ENCODE peak calls at places on chromosomes 2 and 18, in four cellular contexts. O is lower leg skin, C is uterus, R is spleen. V is an unnamed sample.

GRCh38 chr2:237350597-237350996 is 63.4 kb downstream of the COL6A3 start:
- DNase-seq in O (no peak), C (no peak), R (no peak), V (no peak)

GRCh38 chr18:49910986-49911385 is 97.7 kb upstream of the ACAA2 start:
- DNase-seq in O (no peak), C (no peak), R (no peak), V (no peak)

GRCh38 chr2:165203689-165204559 is at the start of gene SCN3A:
- DNase-seq in O (no peak), C (no peak), R (no peak), V (no peak)

GRCh38 chr2:3283206-3283605 is 94.4 kb downstream of the EIPR1 start:
- DNase-seq in O (no peak), C (no peak), R (peak), V (no peak)

GRCh38 chr2:101870444-101870843 is 121.3 kb upstream of the IL1R2 start:
- DNase-seq in O (no peak), C (no peak), R (no peak), V (no peak)

GRCh38 chr2:219631925-219632757 is 4.7 kb downstream of the SLC4A3 start:
- DNase-seq in O (no peak), C (peak), R (no peak), V (no peak)

GRCh38 chr18:4908239-4908638 is 288.8 kb downstream of the AKAIN1 start:
- DNase-seq in O (no peak), C (no peak), R (no peak), V (no peak)

GRCh38 chr2:150274108-150274507 is 213.4 kb downstream of the RND3 start:
- DNase-seq in O (no peak), C (no peak), R (no peak), V (no peak)

GRCh38 chr2:65228249-65228750 is 669 bp downstream of the ACTR2 start:
- DNase-seq in O (no peak), C (no peak), R (no peak), V (no peak)

GRCh38 chr2:132448331-132448730 is 31.7 kb downstream of the GPR39 start:
- DNase-seq in O (no peak), C (no peak), R (no peak), V (no peak)

GRCh38 chr2:36770542-36771287 is 74.2 kb downstream of the VIT start:
- DNase-seq in O (no peak), C (no peak), R (peak), V (peak)

GRCh38 chr2:118668431-118669424 is 178.7 kb downstream of the EN1 start:
- DNase-seq in O (peak), C (no peak), R (no peak), V (no peak)

GRCh38 chr2:105325389-105325963 is 4.1 kb downstream of the TGFBRAP1 start:
- DNase-seq in O (no peak), C (no peak), R (no peak), V (no peak)

GRCh38 chr2:19109521-19109920 is 248.9 kb downstream of the OSR1 start:
- DNase-seq in O (no peak), C (no peak), R (no peak), V (no peak)

GRCh38 chr2:61710711-61711110 is 143.1 kb downstream of the FAM161A start:
- DNase-seq in O (no peak), C (no peak), R (no peak), V (peak)

GRCh38 chr18:69400253-69400975 is at the start of gene DOK6:
- DNase-seq in O (no peak), C (peak), R (peak), V (no peak)

GRCh38 chr2:156455366-156455975 is 19.3 kb downstream of the GPD2 start:
- DNase-seq in O (no peak), C (no peak), R (no peak), V (no peak)

GRCh38 chr18:45782662-45783061 is 42.8 kb upstream of the SIGLEC15 start:
- DNase-seq in O (no peak), C (no peak), R (no peak), V (no peak)

GRCh38 chr2:96939415-96939814 is 47.0 kb downstream of the FAM178B start:
- DNase-seq in O (no peak), C (no peak), R (no peak), V (peak)

GRCh38 chr2:173969886-173970285 is 4.7 kb upstream of the SP3 start:
- DNase-seq in O (no peak), C (no peak), R (no peak), V (no peak)

GRCh38 chr2:44935854-44936185 is 5.7 kb upstream of the SIX3 start:
- DNase-seq in O (no peak), C (no peak), R (no peak), V (peak)

GRCh38 chr2:109183871-109184270 is 54.9 kb downstream of the SH3RF3 start:
- DNase-seq in O (no peak), C (no peak), R (no peak), V (no peak)

GRCh38 chr2:134522856-134523460 is 195.8 kb downstream of the TMEM163 start:
- DNase-seq in O (no peak), C (no peak), R (no peak), V (no peak)

GRCh38 chr18:59623456-59624383 is 73.5 kb downstream of the CCBE1 start:
- DNase-seq in O (peak), C (peak), R (no peak), V (no peak)

GRCh38 chr2:43105586-43106562 is 120.5 kb downstream of the ZFP36L2 start:
- DNase-seq in O (no peak), C (peak), R (peak), V (no peak)

GRCh38 chr2:147860009-147860408 is 15.2 kb downstream of the ACVR2A start:
- DNase-seq in O (no peak), C (no peak), R (no peak), V (no peak)

GRCh38 chr2:133780099-133780996 is 212.1 kb upstream of the NCKAP5 start:
- DNase-seq in O (peak), C (peak), R (no peak), V (no peak)

GRCh38 chr2:226426292-226426736 is 373.3 kb downstream of the IRS1 start:
- DNase-seq in O (no peak), C (no peak), R (no peak), V (no peak)

GRCh38 chr2:48295421-48295820 is 234.5 kb upstream of the STON1 start:
- DNase-seq in O (no peak), C (no peak), R (no peak), V (no peak)

GRCh38 chr2:48287971-48288370 is 242.0 kb upstream of the STON1 start:
- DNase-seq in O (no peak), C (no peak), R (no peak), V (no peak)

DNA sequence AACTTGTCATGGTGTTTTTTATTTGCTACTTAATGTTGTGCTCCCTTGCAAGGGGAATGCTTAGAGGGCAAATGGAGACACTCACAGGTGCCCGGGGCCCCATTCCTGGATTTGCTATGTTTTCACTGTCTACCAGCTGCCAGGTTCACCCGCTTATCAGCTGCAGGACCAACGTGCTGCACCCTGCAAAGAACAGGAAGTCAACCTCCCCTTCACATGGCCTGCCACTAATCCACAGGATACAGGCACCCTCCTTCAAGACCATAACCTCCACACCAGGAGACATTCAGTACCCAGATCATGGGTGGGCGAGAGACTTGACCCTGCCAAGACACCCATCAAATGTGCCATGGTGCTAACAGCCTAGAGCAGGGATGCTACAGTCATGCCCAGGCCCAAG is 237.5 kb upstream of the STON1 start:
- DNase-seq in O (no peak), C (no peak), R (no peak), V (no peak)
- H3K4me3 ChIP-seq in O (no peak), C (no peak), R (no peak), V (no peak)

GRCh38 chr2:223952280-223952968 is 4.8 kb upstream of the MRPL44 start:
- DNase-seq in O (no peak), C (no peak), R (no peak), V (no peak)

GRCh38 chr2:223947711-223948205 is 2.6 kb upstream of the WDFY1 start:
- DNase-seq in O (no peak), C (no peak), R (no peak), V (no peak)

GRCh38 chr2:223949241-223949640 is 4.1 kb upstream of the WDFY1 start:
- DNase-seq in O (no peak), C (no peak), R (no peak), V (no peak)

GRCh38 chr2:223954401-223954800 is 2.9 kb upstream of the MRPL44 start:
- DNase-seq in O (no peak), C (no peak), R (no peak), V (no peak)

DNA sequence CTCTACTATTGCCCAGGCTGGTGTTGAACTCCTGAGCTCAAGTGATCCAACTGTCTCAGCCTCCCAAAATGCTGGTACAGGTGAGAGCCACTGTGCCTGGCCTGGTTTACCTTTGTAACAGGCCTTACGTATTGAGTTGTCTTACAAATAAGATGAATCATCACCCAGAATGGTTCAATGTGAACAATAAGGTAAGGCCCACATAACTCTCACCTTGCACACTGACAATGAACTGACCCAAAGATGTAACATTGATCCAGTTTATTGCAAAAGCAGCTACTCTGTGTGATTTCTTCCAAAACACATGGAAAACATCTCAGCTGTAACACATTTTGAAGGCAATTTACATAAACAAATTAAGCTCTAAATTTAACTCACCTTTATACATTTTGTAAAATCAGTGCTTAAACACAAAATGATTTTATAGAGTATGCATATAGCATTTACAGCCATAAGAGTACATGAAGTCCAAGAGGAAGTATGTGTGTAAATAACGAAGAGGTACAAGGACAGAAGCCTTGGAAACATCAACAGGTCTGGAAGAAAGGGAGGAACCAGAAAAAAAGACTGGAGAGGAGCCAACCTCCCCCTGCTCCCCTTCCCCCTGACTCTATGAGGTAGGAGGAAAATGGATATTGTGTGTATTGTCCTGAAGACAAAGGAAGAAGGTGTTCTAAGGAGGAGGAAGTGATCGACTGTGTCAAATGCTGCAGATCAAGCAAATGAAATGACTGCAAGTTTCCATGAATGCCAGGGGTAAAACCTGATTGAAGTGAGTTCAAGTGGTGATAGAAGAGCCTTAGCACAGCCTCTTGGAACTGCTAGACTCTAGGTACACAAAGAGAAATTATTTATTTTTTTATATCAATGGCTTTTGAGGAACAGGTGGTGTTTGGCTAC is 5.6 kb upstream of the WDFY1 start:
- DNase-seq in O (no peak), C (no peak), R (no peak), V (no peak)
- TF ChIP-seq POLR2A in O (no peak), C (no peak), R (no peak), V (no peak)

GRCh38 chr2:153532160-153532559 is 53.6 kb upstream of the RPRM start:
- DNase-seq in O (no peak), C (no peak), R (no peak), V (no peak)
- H3K4me3 ChIP-seq in O (no peak), C (no peak), R (no peak), V (no peak)

GRCh38 chr2:112811841-112812306 is 24.7 kb downstream of the IL1B start:
- DNase-seq in O (no peak), C (peak), R (no peak), V (no peak)
- TF ChIP-seq POLR2A in O (no peak), C (no peak), R (no peak), V (no peak)

GRCh38 chr18:1463981-1464380 is 559.3 kb downstream of the ADCYAP1 start:
- DNase-seq in O (no peak), C (no peak), R (no peak), V (no peak)

GRCh38 chr18:1467461-1467964 is 562.8 kb downstream of the ADCYAP1 start:
- DNase-seq in O (no peak), C (no peak), R (no peak), V (no peak)

GRCh38 chr18:1466035-1466434 is 561.4 kb downstream of the ADCYAP1 start:
- DNase-seq in O (no peak), C (no peak), R (no peak), V (no peak)

GRCh38 chr18:1464444-1465217 is 560.0 kb downstream of the ADCYAP1 start:
- DNase-seq in O (no peak), C (no peak), R (no peak), V (no peak)

GRCh38 chr18:1468550-1468949 is 563.9 kb downstream of the ADCYAP1 start:
- DNase-seq in O (no peak), C (no peak), R (no peak), V (no peak)
- H3K4me3 ChIP-seq in O (no peak), C (no peak), R (no peak), V (no peak)

DNA sequence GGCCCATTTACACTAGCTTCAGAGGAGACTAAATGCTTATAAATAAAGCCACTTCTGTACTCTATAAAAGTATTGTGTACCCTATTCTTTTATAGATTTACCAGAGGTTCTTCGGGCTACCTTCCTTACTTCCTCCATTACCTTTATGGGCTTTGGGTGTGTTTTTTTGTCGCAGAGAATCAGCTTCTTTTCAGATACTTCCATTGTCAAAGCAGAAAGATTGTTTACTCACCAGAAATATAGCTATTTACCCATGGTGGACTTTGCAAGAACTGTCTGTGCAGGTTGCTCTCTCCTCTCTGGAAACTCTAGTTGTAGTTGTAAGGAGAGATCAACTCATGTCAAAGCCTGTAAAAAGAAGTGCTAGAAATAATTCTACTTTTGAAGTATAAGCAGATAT is 14.8 kb downstream of the CCDC121 start:
- DNase-seq in O (no peak), C (no peak), R (no peak), V (no peak)
- TF ChIP-seq POLR2A in O (no peak), C (no peak), R (no peak), V (no peak)

GRCh38 chr2:17827785-17828184 is 11.5 kb downstream of the MSGN1 start:
- DNase-seq in O (no peak), C (no peak), R (no peak), V (no peak)

GRCh38 chr2:17835511-17835910 is 19.3 kb downstream of the MSGN1 start:
- DNase-seq in O (no peak), C (no peak), R (no peak), V (no peak)

GRCh38 chr2:17827306-17827705 is 11.0 kb downstream of the MSGN1 start:
- DNase-seq in O (no peak), C (no peak), R (no peak), V (no peak)

DNA sequence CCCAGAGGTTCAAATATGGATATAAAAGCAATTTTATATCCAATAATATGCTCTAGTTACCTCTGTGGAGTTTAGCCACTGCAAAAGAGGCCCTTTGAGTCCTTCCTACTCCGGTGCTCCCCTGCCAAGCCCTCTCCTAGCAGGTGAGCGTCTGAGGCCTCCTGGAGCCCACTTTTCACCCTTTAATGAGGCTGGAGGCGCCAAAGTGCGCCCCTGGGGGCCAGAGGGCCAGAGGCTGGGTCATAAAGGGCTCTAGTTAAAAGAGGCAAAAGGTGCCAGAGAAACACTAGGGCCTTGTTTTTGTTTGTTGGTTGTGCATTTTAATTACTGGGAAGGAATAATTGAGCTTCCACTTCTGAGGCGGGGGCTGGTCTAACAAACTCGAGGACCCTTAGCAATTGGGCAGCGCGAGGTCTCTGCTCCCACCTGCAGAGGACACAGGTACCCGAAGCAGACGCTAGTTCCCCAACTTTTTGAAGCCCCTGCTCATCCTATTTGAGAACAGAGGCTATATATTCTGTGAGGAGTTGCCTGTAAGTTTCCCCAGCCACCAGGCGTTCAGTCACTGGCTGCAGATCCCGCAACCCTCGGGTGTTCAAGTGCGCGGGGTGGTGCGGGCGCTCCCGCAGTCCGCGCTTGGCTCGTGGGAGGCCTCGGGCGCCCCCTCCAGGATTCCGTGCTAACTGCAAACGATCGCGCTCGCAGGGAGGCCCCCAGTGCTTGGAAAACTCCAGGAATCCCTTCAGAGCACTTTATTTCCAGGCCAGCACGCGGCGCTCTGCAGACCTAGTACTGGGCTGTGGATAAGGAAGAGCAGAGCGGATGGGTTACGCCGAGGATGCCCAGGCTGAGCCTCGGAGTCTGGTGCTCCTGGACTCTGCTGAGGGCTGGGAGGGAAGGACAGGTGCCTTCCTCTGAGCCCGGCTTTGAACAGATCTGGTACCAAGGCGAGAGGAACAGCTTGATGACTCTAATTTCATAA is 14.1 kb downstream of the MSGN1 start:
- DNase-seq in O (peak), C (peak), R (peak), V (peak)
- H3K4me3 ChIP-seq in O (no peak), C (no peak), R (peak), V (peak)

DNA sequence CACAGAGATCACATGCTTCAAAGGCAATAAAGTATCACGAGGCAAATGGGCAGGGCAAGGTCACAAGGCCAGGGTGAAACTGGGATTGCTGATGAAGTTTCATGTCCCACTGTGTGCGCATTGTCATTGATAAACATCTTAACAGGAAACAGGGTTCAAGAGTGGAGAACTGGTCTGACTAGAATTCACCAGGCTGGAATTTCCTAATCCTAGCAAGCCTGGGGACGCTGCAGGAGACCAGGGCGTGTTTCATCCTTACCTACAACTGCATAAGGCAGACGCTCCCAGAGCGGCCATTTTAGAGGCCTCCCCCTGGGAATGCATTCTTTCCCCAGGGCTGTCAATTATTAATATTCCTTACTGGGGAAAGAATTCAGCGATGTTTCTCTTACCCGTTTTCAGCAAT is 33.2 kb downstream of the PTPN4 start:
- DNase-seq in O (no peak), C (no peak), R (no peak), V (no peak)
- TF ChIP-seq POLR2A in O (no peak), C (no peak), R (no peak), V (no peak)

GRCh38 chr2:185227391-185227790 is 511.2 kb upstream of the FSIP2 start:
- DNase-seq in O (no peak), C (no peak), R (no peak), V (no peak)

GRCh38 chr2:185219981-185220380 is 518.6 kb upstream of the FSIP2 start:
- DNase-seq in O (no peak), C (no peak), R (no peak), V (no peak)

GRCh38 chr2:185222311-185222710 is 516.3 kb upstream of the FSIP2 start:
- DNase-seq in O (no peak), C (no peak), R (no peak), V (no peak)
- H3K4me3 ChIP-seq in O (no peak), C (no peak), R (no peak), V (no peak)

GRCh38 chr2:201260302-201260800 is at the start of gene CASP8:
- DNase-seq in O (peak), C (peak), R (peak), V (no peak)
- TF ChIP-seq POLR2A in O (no peak), C (no peak), R (no peak), V (peak)

V was measured in Peyer's patch.